ENCODE peak calls at places on chromosomes 7 and 10, in eight cellular contexts. One of them, this sample, is unnamed.

GRCh38 chr7:142801601-142802295 is 31.0 kb downstream of the PRSS2 start:
- DNase-seq in IMR-90: no peak
- DNase-seq in GM20000: no peak
- DNase-seq in bronchial epithelial cell: no peak
- DNase-seq in heart left ventricle: no peak
- DNase-seq in Calu3: no peak
- DNase-seq in NB4: no peak
- DNase-seq in left ventricle myocardium inferior: no peak
- DNase-seq in this sample: no peak

GRCh38 chr7:127803626-127804025 is 151.6 kb downstream of the SND1 start:
- DNase-seq in NB4: no peak
- DNase-seq in heart left ventricle: no peak
- DNase-seq in Calu3: no peak
- DNase-seq in IMR-90: peak
- DNase-seq in left ventricle myocardium inferior: no peak
- DNase-seq in GM20000: no peak
- DNase-seq in bronchial epithelial cell: peak
- DNase-seq in this sample: no peak

GRCh38 chr10:111756541-111757061 is 427.0 kb downstream of the GPAM start:
- DNase-seq in GM20000: peak
- DNase-seq in bronchial epithelial cell: peak
- DNase-seq in left ventricle myocardium inferior: peak
- DNase-seq in Calu3: peak
- DNase-seq in heart left ventricle: peak
- DNase-seq in IMR-90: no peak
- DNase-seq in NB4: peak
- DNase-seq in this sample: peak

GRCh38 chr7:101558742-101559325 is 70.3 kb downstream of the MYL10 start:
- DNase-seq in bronchial epithelial cell: no peak
- DNase-seq in IMR-90: no peak
- DNase-seq in heart left ventricle: no peak
- DNase-seq in left ventricle myocardium inferior: no peak
- DNase-seq in NB4: peak
- DNase-seq in GM20000: peak
- DNase-seq in Calu3: no peak
- DNase-seq in this sample: no peak

GRCh38 chr10:27242951-27243551 is 2.5 kb upstream of the ACBD5 start:
- DNase-seq in heart left ventricle: peak
- DNase-seq in IMR-90: peak
- DNase-seq in Calu3: peak
- DNase-seq in left ventricle myocardium inferior: peak
- DNase-seq in NB4: peak
- DNase-seq in bronchial epithelial cell: peak
- DNase-seq in GM20000: peak
- DNase-seq in this sample: peak

GRCh38 chr10:3554121-3554522 is 230.9 kb downstream of the KLF6 start:
- DNase-seq in GM20000: no peak
- DNase-seq in left ventricle myocardium inferior: no peak
- DNase-seq in Calu3: no peak
- DNase-seq in heart left ventricle: no peak
- DNase-seq in bronchial epithelial cell: no peak
- DNase-seq in IMR-90: no peak
- DNase-seq in NB4: peak
- DNase-seq in this sample: no peak

GRCh38 chr10:117137031-117137910 is 799 bp downstream of the VAX1 start:
- DNase-seq in left ventricle myocardium inferior: no peak
- DNase-seq in bronchial epithelial cell: no peak
- DNase-seq in IMR-90: no peak
- DNase-seq in Calu3: peak
- DNase-seq in NB4: no peak
- DNase-seq in GM20000: peak
- DNase-seq in heart left ventricle: no peak
- DNase-seq in this sample: no peak

GRCh38 chr10:7438196-7438986 is 27.6 kb upstream of the SFMBT2 start:
- DNase-seq in bronchial epithelial cell: no peak
- DNase-seq in GM20000: no peak
- DNase-seq in NB4: no peak
- DNase-seq in left ventricle myocardium inferior: no peak
- DNase-seq in heart left ventricle: no peak
- DNase-seq in Calu3: no peak
- DNase-seq in IMR-90: no peak
- DNase-seq in this sample: no peak

GRCh38 chr10:58209669-58210068 is 58.0 kb downstream of the IPMK start:
- DNase-seq in bronchial epithelial cell: no peak
- DNase-seq in GM20000: no peak
- DNase-seq in Calu3: no peak
- DNase-seq in left ventricle myocardium inferior: peak
- DNase-seq in NB4: no peak
- DNase-seq in IMR-90: peak
- DNase-seq in heart left ventricle: peak
- DNase-seq in this sample: no peak

GRCh38 chr7:26429168-26429567 is 137.5 kb downstream of the SNX10 start:
- DNase-seq in left ventricle myocardium inferior: no peak
- DNase-seq in GM20000: no peak
- DNase-seq in heart left ventricle: no peak
- DNase-seq in bronchial epithelial cell: no peak
- DNase-seq in Calu3: no peak
- DNase-seq in IMR-90: no peak
- DNase-seq in NB4: peak
- DNase-seq in this sample: no peak

GRCh38 chr7:40647719-40648118 is 512.9 kb downstream of the SUGCT start:
- DNase-seq in GM20000: no peak
- DNase-seq in Calu3: no peak
- DNase-seq in heart left ventricle: no peak
- DNase-seq in IMR-90: peak
- DNase-seq in bronchial epithelial cell: no peak
- DNase-seq in NB4: no peak
- DNase-seq in left ventricle myocardium inferior: no peak
- DNase-seq in this sample: no peak

GRCh38 chr10:96743988-96744585 is 23.8 kb upstream of the PIK3AP1 start:
- DNase-seq in IMR-90: peak
- DNase-seq in left ventricle myocardium inferior: no peak
- DNase-seq in NB4: peak
- DNase-seq in GM20000: no peak
- DNase-seq in heart left ventricle: no peak
- DNase-seq in bronchial epithelial cell: peak
- DNase-seq in Calu3: no peak
- DNase-seq in this sample: no peak

GRCh38 chr7:102331536-102332275 is 24.5 kb downstream of the SPDYE6 start:
- DNase-seq in left ventricle myocardium inferior: no peak
- DNase-seq in Calu3: no peak
- DNase-seq in GM20000: no peak
- DNase-seq in NB4: no peak
- DNase-seq in IMR-90: no peak
- DNase-seq in bronchial epithelial cell: no peak
- DNase-seq in heart left ventricle: no peak
- DNase-seq in this sample: no peak

GRCh38 chr7:99034932-99035722 is 108.8 kb downstream of the SMURF1 start:
- DNase-seq in Calu3: no peak
- DNase-seq in NB4: no peak
- DNase-seq in GM20000: no peak
- DNase-seq in left ventricle myocardium inferior: no peak
- DNase-seq in bronchial epithelial cell: no peak
- DNase-seq in IMR-90: no peak
- DNase-seq in heart left ventricle: no peak
- DNase-seq in this sample: peak

GRCh38 chr7:99035723-99036530 is 108.0 kb downstream of the SMURF1 start:
- DNase-seq in heart left ventricle: no peak
- DNase-seq in GM20000: no peak
- DNase-seq in left ventricle myocardium inferior: no peak
- DNase-seq in Calu3: no peak
- DNase-seq in IMR-90: no peak
- DNase-seq in bronchial epithelial cell: no peak
- DNase-seq in NB4: no peak
- DNase-seq in this sample: peak

GRCh38 chr7:99037327-99037940 is 106.5 kb downstream of the SMURF1 start:
- DNase-seq in left ventricle myocardium inferior: no peak
- DNase-seq in GM20000: no peak
- DNase-seq in heart left ventricle: no peak
- DNase-seq in IMR-90: no peak
- DNase-seq in bronchial epithelial cell: no peak
- DNase-seq in NB4: no peak
- DNase-seq in Calu3: no peak
- DNase-seq in this sample: peak

GRCh38 chr7:99038086-99038855 is 105.6 kb downstream of the SMURF1 start:
- DNase-seq in NB4: no peak
- DNase-seq in bronchial epithelial cell: no peak
- DNase-seq in IMR-90: no peak
- DNase-seq in Calu3: no peak
- DNase-seq in GM20000: no peak
- DNase-seq in left ventricle myocardium inferior: no peak
- DNase-seq in heart left ventricle: no peak
- DNase-seq in this sample: peak

DNA sequence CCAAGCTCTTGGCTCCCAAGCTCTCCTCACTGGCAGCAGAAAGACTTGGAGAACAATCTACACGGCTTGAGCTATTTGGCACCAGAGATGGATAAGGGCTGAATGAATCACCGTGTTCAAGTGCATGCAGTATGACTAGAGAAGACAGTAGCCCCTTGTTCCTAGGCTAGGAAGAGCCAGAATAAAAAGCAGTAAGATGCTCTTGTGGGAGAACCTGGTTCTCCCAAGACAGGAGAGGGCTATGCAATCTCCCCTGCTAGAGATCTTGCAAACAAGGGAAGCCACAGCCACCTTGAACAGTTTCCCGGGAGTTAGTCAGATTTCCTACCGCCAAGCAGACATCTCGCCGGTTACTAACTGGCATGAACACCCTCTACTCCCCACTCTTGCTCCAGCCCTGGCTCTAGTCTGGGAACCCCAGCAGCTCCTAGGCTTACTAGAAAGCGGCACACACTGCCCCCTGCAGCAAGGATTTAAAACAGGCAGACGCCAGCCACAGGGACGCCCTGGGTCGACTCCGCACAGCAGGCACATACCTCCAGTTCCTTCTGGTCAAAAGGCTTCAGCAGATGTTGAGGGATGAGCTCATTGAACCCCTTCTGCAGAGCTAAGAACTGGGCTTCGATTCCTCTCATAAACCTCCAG is 107.3 kb downstream of the SMURF1 start:
- DNase-seq in heart left ventricle: peak
- DNase-seq in bronchial epithelial cell: no peak
- DNase-seq in NB4: peak
- DNase-seq in GM20000: no peak
- DNase-seq in IMR-90: peak
- DNase-seq in left ventricle myocardium inferior: no peak
- DNase-seq in Calu3: no peak
- DNase-seq in this sample: peak
- TF ChIP-seq CTCF in heart left ventricle: peak
- TF ChIP-seq CTCF in bronchial epithelial cell: peak
- TF ChIP-seq CTCF in NB4: peak
- TF ChIP-seq CTCF in GM20000: no peak
- TF ChIP-seq CTCF in IMR-90: peak
- TF ChIP-seq CTCF in left ventricle myocardium inferior: peak
- TF ChIP-seq CTCF in Calu3: no peak
- TF ChIP-seq CTCF in this sample: peak

DNA sequence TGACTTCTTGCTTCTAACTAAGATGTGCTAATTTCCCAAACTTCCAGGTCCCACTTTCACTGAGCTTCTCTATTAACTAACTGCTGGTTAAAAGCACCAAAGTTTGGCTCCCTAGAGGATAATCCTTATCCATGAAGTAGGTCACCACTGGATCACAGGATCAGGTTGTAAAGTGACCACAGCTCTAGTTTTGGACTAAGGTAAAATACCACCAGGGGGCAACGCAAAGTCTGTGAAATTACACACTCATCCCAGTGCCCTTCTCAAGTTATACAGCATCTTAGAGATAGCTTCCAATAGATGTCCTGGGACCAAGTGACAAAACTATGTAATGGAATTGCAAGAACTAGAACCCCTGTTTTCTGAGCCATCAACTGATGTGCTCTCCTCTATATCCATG is 116.4 kb upstream of the ASAH2 start:
- DNase-seq in Calu3: peak
- DNase-seq in IMR-90: peak
- DNase-seq in GM20000: no peak
- DNase-seq in NB4: peak
- DNase-seq in heart left ventricle: no peak
- DNase-seq in bronchial epithelial cell: peak
- DNase-seq in left ventricle myocardium inferior: no peak
- DNase-seq in this sample: no peak
- TF ChIP-seq CTCF in Calu3: no peak
- TF ChIP-seq CTCF in IMR-90: peak
- TF ChIP-seq CTCF in GM20000: no peak
- TF ChIP-seq CTCF in NB4: peak
- TF ChIP-seq CTCF in heart left ventricle: peak
- TF ChIP-seq CTCF in bronchial epithelial cell: peak
- TF ChIP-seq CTCF in left ventricle myocardium inferior: peak
- TF ChIP-seq CTCF in this sample: no peak

DNA sequence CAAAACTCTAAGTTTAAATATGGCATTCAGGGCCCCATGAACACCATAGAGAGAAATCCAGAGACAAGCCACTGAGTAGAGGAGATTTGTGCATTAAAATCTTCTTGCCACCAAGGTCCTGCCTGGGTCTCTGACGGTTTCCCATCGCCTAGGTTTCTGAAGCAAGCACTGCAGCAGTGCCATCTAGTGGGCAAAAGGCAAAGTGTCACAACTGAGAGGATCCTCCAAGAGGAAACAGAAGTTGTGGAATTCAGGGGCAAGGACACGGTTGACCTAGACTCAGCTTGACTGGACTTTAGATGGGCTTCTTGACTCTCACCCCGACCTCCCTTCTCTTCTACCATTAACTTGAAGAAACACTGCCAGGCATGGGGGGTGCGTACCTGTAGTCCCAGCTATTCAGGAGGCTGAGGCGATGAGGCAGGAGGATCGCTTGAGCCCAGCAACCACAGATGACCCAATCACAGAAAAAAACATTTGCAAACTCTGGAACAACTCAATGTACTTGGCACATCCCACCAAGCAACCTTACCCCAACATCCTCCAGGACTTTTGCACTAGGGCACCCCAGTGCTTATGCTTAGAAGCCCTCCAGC is 604.1 kb downstream of the GALNT17 start:
- DNase-seq in Calu3: peak
- DNase-seq in GM20000: peak
- DNase-seq in NB4: peak
- DNase-seq in left ventricle myocardium inferior: no peak
- DNase-seq in IMR-90: peak
- DNase-seq in bronchial epithelial cell: peak
- DNase-seq in heart left ventricle: peak
- DNase-seq in this sample: peak
- TF ChIP-seq CTCF in Calu3: peak
- TF ChIP-seq CTCF in GM20000: peak
- TF ChIP-seq CTCF in NB4: peak
- TF ChIP-seq CTCF in left ventricle myocardium inferior: peak
- TF ChIP-seq CTCF in IMR-90: peak
- TF ChIP-seq CTCF in bronchial epithelial cell: peak
- TF ChIP-seq CTCF in heart left ventricle: peak
- TF ChIP-seq CTCF in this sample: peak

DNA sequence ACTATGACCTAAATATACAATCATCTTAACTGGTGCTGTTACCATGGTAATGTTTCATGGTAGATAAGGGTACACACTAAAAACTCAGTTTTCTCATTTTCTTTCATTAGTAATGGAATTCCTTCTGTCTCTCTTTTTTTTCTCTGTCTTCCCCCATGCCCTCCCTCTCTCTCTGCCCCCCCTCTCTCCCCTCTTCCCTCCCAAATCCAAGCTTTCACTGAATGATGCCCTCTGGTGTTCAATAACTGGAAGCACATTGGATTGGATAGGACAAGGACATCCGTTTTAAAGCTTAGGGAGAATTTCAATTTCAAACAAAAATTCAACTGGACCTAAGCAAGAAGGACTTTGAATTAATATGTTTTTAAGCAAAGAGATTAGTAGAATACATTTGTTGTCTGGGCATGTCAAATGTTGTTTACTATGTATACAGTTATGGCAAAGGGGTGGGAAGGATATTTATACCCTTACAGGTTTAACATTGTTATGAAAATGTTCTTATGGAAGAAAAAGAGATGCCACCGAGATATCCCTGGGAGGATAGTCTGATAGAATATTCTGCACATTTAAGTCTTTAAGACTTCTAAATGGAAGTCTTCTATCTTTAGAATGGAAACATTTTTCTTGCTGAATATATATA is 6.1 kb downstream of the CHRM2 start:
- DNase-seq in GM20000: no peak
- DNase-seq in bronchial epithelial cell: peak
- DNase-seq in IMR-90: peak
- DNase-seq in NB4: peak
- DNase-seq in left ventricle myocardium inferior: no peak
- DNase-seq in Calu3: no peak
- DNase-seq in heart left ventricle: no peak
- DNase-seq in this sample: no peak
- TF ChIP-seq CTCF in GM20000: no peak
- TF ChIP-seq CTCF in bronchial epithelial cell: peak
- TF ChIP-seq CTCF in IMR-90: peak
- TF ChIP-seq CTCF in NB4: peak
- TF ChIP-seq CTCF in left ventricle myocardium inferior: peak
- TF ChIP-seq CTCF in Calu3: no peak
- TF ChIP-seq CTCF in heart left ventricle: peak
- TF ChIP-seq CTCF in this sample: no peak

This sample was measured in testis.